ENCODE peak calls at places on chromosomes 12 and 14, in five cellular contexts. Q, P, X, N and W are unnamed samples.

GRCh38 chr14:65866422-65866821 is 453.9 kb downstream of the FUT8 start:
- DNase-seq in Q (no peak), P (no peak), X (no peak), N (no peak), W (peak; percentile 83)

GRCh38 chr12:53101931-53102781 is 1.1 kb upstream of the SOAT2 start:
- DNase-seq in Q (no peak), P (no peak), X (no peak), N (no peak), W (no peak)

GRCh38 chr14:33916663-33917565 is 34.0 kb downstream of the EGLN3 start:
- DNase-seq in Q (no peak), P (no peak), X (no peak), N (no peak), W (no peak)

GRCh38 chr12:57222286-57223190 is 5.9 kb downstream of the NXPH4 start:
- DNase-seq in Q (no peak), P (no peak), X (no peak), N (no peak), W (no peak)

GRCh38 chr14:101948666-101949205 is 15.6 kb upstream of the DYNC1H1 start:
- DNase-seq in Q (no peak), P (no peak), X (peak; percentile 28), N (no peak), W (no peak)

GRCh38 chr12:47362131-47362686 is 282.4 kb upstream of the AMIGO2 start:
- DNase-seq in Q (no peak), P (no peak), X (no peak), N (no peak), W (no peak)

GRCh38 chr12:108689314-108690190 is 41.8 kb downstream of the CORO1C start:
- DNase-seq in Q (peak; percentile 27), P (no peak), X (peak; percentile 37), N (no peak), W (no peak)

GRCh38 chr12:14108702-14109101 is 127.3 kb upstream of the GRIN2B start:
- DNase-seq in Q (no peak), P (no peak), X (no peak), N (no peak), W (no peak)

GRCh38 chr12:125295550-125295949 is 230.3 kb downstream of the AACS start:
- DNase-seq in Q (no peak), P (no peak), X (no peak), N (no peak), W (no peak)

GRCh38 chr14:101233861-101234587 is 327.3 kb upstream of the DIO3 start:
- DNase-seq in Q (no peak), P (no peak), X (no peak), N (no peak), W (no peak)

GRCh38 chr12:98939926-98940325 is 294.8 kb downstream of the APAF1 start:
- DNase-seq in Q (no peak), P (no peak), X (no peak), N (no peak), W (no peak)

GRCh38 chr12:30323008-30323407 is 372.7 kb downstream of the IPO8 start:
- DNase-seq in Q (no peak), P (no peak), X (no peak), N (no peak), W (no peak)

GRCh38 chr12:116400671-116401357 is 123.3 kb upstream of the MED13L start:
- DNase-seq in Q (no peak), P (no peak), X (no peak), N (no peak), W (no peak)

GRCh38 chr12:76422878-76423438 is 74.7 kb upstream of the BBS10 start:
- DNase-seq in Q (no peak), P (peak; percentile 20), X (no peak), N (no peak), W (no peak)

GRCh38 chr12:106897082-106897481 is 58.6 kb upstream of the TMEM263 start:
- DNase-seq in Q (peak; percentile 6), P (no peak), X (no peak), N (no peak), W (no peak)

GRCh38 chr12:120286768-120287490 is 4.8 kb downstream of the RNU4-2 start:
- DNase-seq in Q (no peak), P (no peak), X (no peak), N (no peak), W (no peak)

GRCh38 chr12:98022961-98023360 is 492.4 kb upstream of the TMPO start:
- DNase-seq in Q (no peak), P (no peak), X (no peak), N (no peak), W (no peak)

GRCh38 chr12:108320503-108321293 is 18.4 kb downstream of the CMKLR1 start:
- DNase-seq in Q (no peak), P (no peak), X (peak; percentile 62), N (no peak), W (no peak)

GRCh38 chr12:61107118-61107517 is 1153.1 kb upstream of the USP15 start:
- DNase-seq in Q (no peak), P (no peak), X (no peak), N (no peak), W (no peak)

GRCh38 chr12:123131879-123132402 is 18.9 kb downstream of the PITPNM2 start:
- DNase-seq in Q (no peak), P (no peak), X (no peak), N (no peak), W (no peak)

GRCh38 chr14:52279405-52279804 is 11.9 kb downstream of the PTGDR start:
- DNase-seq in Q (no peak), P (no peak), X (no peak), N (no peak), W (no peak)

GRCh38 chr12:25155031-25155576 is 39.9 kb downstream of the DNAI7 start:
- DNase-seq in Q (peak; percentile 13), P (peak; percentile 39), X (peak; percentile 57), N (no peak), W (peak; percentile 57)

GRCh38 chr12:56479625-56480024 is 8.3 kb downstream of the GLS2 start:
- DNase-seq in Q (no peak), P (no peak), X (no peak), N (no peak), W (no peak)

GRCh38 chr12:103827800-103828440 is 13.1 kb downstream of the NT5DC3 start:
- DNase-seq in Q (no peak), P (no peak), X (no peak), N (no peak), W (no peak)

GRCh38 chr12:19572920-19573558 is 133.7 kb downstream of the AEBP2 start:
- DNase-seq in Q (peak; percentile 32), P (no peak), X (peak; percentile 15), N (no peak), W (no peak)

GRCh38 chr14:104864267-104865068 is 600 bp upstream of the CEP170B start:
- DNase-seq in Q (peak; percentile 33), P (no peak), X (no peak), N (no peak), W (no peak)

GRCh38 chr14:89221109-89221508 is 195.9 kb downstream of the FOXN3 start:
- DNase-seq in Q (no peak), P (peak; percentile 20), X (no peak), N (no peak), W (peak; percentile 52)

GRCh38 chr14:93044601-93045000 is 71.1 kb downstream of the ITPK1 start:
- DNase-seq in Q (no peak), P (no peak), X (no peak), N (no peak), W (no peak)

GRCh38 chr12:3446653-3447270 is 44.2 kb upstream of the PRMT8 start:
- DNase-seq in Q (no peak), P (no peak), X (no peak), N (no peak), W (no peak)

GRCh38 chr12:52607314-52607713 is 6.1 kb upstream of the KRT72 start:
- DNase-seq in Q (no peak), P (no peak), X (no peak), N (no peak), W (no peak)

GRCh38 chr14:104933721-104934379 is 9.2 kb downstream of the PLD4 start:
- DNase-seq in Q (no peak), P (no peak), X (no peak), N (no peak), W (no peak)

GRCh38 chr12:12338528-12339168 is 11.4 kb downstream of the MANSC1 start:
- DNase-seq in Q (no peak), P (no peak), X (no peak), N (no peak), W (no peak)

GRCh38 chr12:80472912-80473500 is 29.0 kb downstream of the PTPRQ start:
- DNase-seq in Q (peak; percentile 53), P (peak; percentile 41), X (peak; percentile 19), N (no peak), W (peak; percentile 39)
- TF ChIP-seq CTCF in Q (peak; percentile 56), P (peak; percentile 66), X (peak; percentile 58), N (peak; percentile 30), W (peak; percentile 53)

DNA sequence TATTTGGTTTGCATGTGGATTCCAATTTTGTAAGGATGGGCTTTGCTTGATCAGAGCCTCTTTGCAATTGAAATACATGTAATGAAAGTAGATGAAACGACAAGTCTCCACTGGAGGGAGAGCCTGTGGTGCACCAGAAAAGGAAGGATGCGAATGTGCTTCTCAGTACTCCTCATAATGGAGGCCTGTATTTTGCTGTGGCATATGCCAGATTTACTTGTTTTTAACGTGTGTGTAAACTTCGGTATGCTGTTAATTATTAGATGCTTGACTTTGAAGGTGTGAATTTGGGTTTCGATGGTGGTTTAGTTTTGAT is 2.8 kb downstream of the DYRK2 start:
- DNase-seq in Q (no peak), P (no peak), X (no peak), N (no peak), W (no peak)
- TF ChIP-seq CTCF in Q (no peak), P (peak; percentile 57), X (no peak), N (peak; percentile 5), W (peak; percentile 44)

GRCh38 chr14:53542692-53543091 is 389.6 kb upstream of the DDHD1 start:
- DNase-seq in Q (no peak), P (no peak), X (no peak), N (no peak), W (no peak)
- TF ChIP-seq CTCF in Q (no peak), P (no peak), X (no peak), N (no peak), W (no peak)

GRCh38 chr12:39764944-39765560 is 145.4 kb upstream of the ABCD2 start:
- DNase-seq in Q (peak; percentile 23), P (peak; percentile 7), X (no peak), N (no peak), W (peak; percentile 19)
- TF ChIP-seq CTCF in Q (peak; percentile 79), P (peak; percentile 75), X (peak; percentile 77), N (peak; percentile 71), W (peak; percentile 94)

GRCh38 chr14:95452176-95452889 is 64.1 kb downstream of the SYNE3 start:
- DNase-seq in Q (no peak), P (no peak), X (no peak), N (no peak), W (no peak)
- TF ChIP-seq CTCF in Q (peak; percentile 74), P (peak; percentile 52), X (peak; percentile 41), N (peak; percentile 12), W (peak; percentile 34)

GRCh38 chr14:24314377-24315193 is 3.3 kb downstream of the LTB4R start:
- DNase-seq in Q (no peak), P (no peak), X (no peak), N (no peak), W (no peak)

GRCh38 chr14:24316597-24316950 is 5.3 kb downstream of the LTB4R start:
- DNase-seq in Q (no peak), P (no peak), X (no peak), N (no peak), W (no peak)

GRCh38 chr14:24315243-24315806 is 4.0 kb downstream of the LTB4R start:
- DNase-seq in Q (no peak), P (no peak), X (no peak), N (no peak), W (no peak)

GRCh38 chr14:24317141-24317927 is 6.0 kb downstream of the LTB4R start:
- DNase-seq in Q (no peak), P (no peak), X (no peak), N (no peak), W (no peak)

GRCh38 chr14:24315807-24316596 is 4.7 kb downstream of the LTB4R start:
- DNase-seq in Q (no peak), P (no peak), X (no peak), N (no peak), W (no peak)
- TF ChIP-seq CTCF in Q (no peak), P (no peak), X (no peak), N (peak; percentile 5), W (no peak)